ENCODE peak calls at places on chromosomes 2 and 18, in ten cellular contexts. M, H, K, X, E, W, Y, A, R and G are unnamed samples.

GRCh38 chr2:67322361-67323001 is 74.7 kb upstream of the ETAA1 start:
- DNase-seq in M (no peak), H (no peak), K (peak), X (no peak), E (no peak), W (peak), Y (peak), A (peak), R (peak), G (no peak)

GRCh38 chr2:218452079-218452478 is 33.2 kb downstream of the VIL1 start:
- DNase-seq in M (no peak), H (no peak), K (no peak), X (no peak), E (no peak), W (no peak), Y (no peak), A (no peak), R (no peak), G (no peak)

GRCh38 chr2:169415233-169415748 is 53.0 kb upstream of the LRP2 start:
- DNase-seq in M (no peak), H (no peak), K (no peak), X (no peak), E (no peak), W (no peak), Y (no peak), A (no peak), R (peak), G (no peak)

GRCh38 chr2:65350714-65351113 is 81.7 kb downstream of the SPRED2 start:
- DNase-seq in M (no peak), H (no peak), K (no peak), X (no peak), E (no peak), W (peak), Y (peak), A (no peak), R (peak), G (no peak)

GRCh38 chr2:119657486-119658145 is 21.4 kb upstream of the TMEM177 start:
- DNase-seq in M (no peak), H (no peak), K (no peak), X (no peak), E (no peak), W (no peak), Y (no peak), A (no peak), R (peak), G (no peak)

GRCh38 chr2:101578671-101579070 is 103.8 kb upstream of the RFX8 start:
- DNase-seq in M (no peak), H (no peak), K (no peak), X (no peak), E (no peak), W (no peak), Y (no peak), A (no peak), R (no peak), G (no peak)

GRCh38 chr2:214158851-214159250 is 252.0 kb upstream of the VWC2L start:
- DNase-seq in M (no peak), H (no peak), K (no peak), X (no peak), E (no peak), W (no peak), Y (no peak), A (no peak), R (no peak), G (no peak)

GRCh38 chr2:196718796-196719564 is 79.5 kb downstream of the CCDC150 start:
- DNase-seq in M (no peak), H (peak), K (no peak), X (no peak), E (no peak), W (peak), Y (peak), A (peak), R (peak), G (peak)

GRCh38 chr2:218396688-218397501 is 2.8 kb upstream of the CTDSP1 start:
- DNase-seq in M (peak), H (peak), K (peak), X (no peak), E (peak), W (peak), Y (peak), A (peak), R (peak), G (no peak)

GRCh38 chr2:19607400-19607799 is 249.0 kb upstream of the OSR1 start:
- DNase-seq in M (no peak), H (no peak), K (no peak), X (no peak), E (no peak), W (no peak), Y (no peak), A (no peak), R (no peak), G (no peak)

GRCh38 chr2:84429328-84429727 is 29.8 kb downstream of the SUCLG1 start:
- DNase-seq in M (no peak), H (no peak), K (no peak), X (no peak), E (no peak), W (no peak), Y (no peak), A (no peak), R (no peak), G (no peak)

GRCh38 chr2:217992061-217992460 is 10.7 kb downstream of the TNS1 start:
- DNase-seq in M (no peak), H (no peak), K (no peak), X (no peak), E (no peak), W (no peak), Y (no peak), A (no peak), R (no peak), G (no peak)

GRCh38 chr2:54773838-54774237 is 50.4 kb downstream of the EML6 start:
- DNase-seq in M (no peak), H (no peak), K (no peak), X (no peak), E (no peak), W (no peak), Y (no peak), A (no peak), R (no peak), G (no peak)

GRCh38 chr18:2903006-2903405 is 56.2 kb downstream of the EMILIN2 start:
- DNase-seq in M (no peak), H (no peak), K (no peak), X (no peak), E (no peak), W (no peak), Y (no peak), A (no peak), R (no peak), G (no peak)

GRCh38 chr2:238978507-238978906 is 130.6 kb downstream of the TWIST2 start:
- DNase-seq in M (no peak), H (no peak), K (no peak), X (no peak), E (no peak), W (no peak), Y (no peak), A (no peak), R (no peak), G (no peak)

GRCh38 chr2:189302274-189302948 is 122.8 kb upstream of the COL5A2 start:
- DNase-seq in M (no peak), H (no peak), K (no peak), X (no peak), E (no peak), W (no peak), Y (no peak), A (no peak), R (no peak), G (no peak)

GRCh38 chr18:76005632-76006031 is 489.4 kb downstream of the ZNF516 start:
- DNase-seq in M (no peak), H (no peak), K (peak), X (no peak), E (no peak), W (peak), Y (no peak), A (no peak), R (peak), G (no peak)

GRCh38 chr2:212956665-212957064 is 194.7 kb downstream of the IKZF2 start:
- DNase-seq in M (no peak), H (no peak), K (no peak), X (no peak), E (no peak), W (no peak), Y (no peak), A (no peak), R (no peak), G (no peak)

GRCh38 chr2:141068053-141068682 is 1062.6 kb downstream of the LRP1B start:
- DNase-seq in M (no peak), H (no peak), K (no peak), X (no peak), E (no peak), W (no peak), Y (no peak), A (no peak), R (peak), G (no peak)

GRCh38 chr18:54958711-54959625 is at the start of gene CCDC68:
- DNase-seq in M (no peak), H (no peak), K (no peak), X (no peak), E (no peak), W (peak), Y (peak), A (peak), R (no peak), G (no peak)

GRCh38 chr2:234027646-234028045 is 22.9 kb upstream of the SPP2 start:
- DNase-seq in M (no peak), H (no peak), K (no peak), X (no peak), E (no peak), W (no peak), Y (no peak), A (no peak), R (no peak), G (no peak)

GRCh38 chr2:65377556-65378307 is 54.7 kb downstream of the SPRED2 start:
- DNase-seq in M (no peak), H (peak), K (no peak), X (no peak), E (peak), W (no peak), Y (no peak), A (no peak), R (peak), G (no peak)

GRCh38 chr2:72361516-72361915 is 213.9 kb upstream of the CYP26B1 start:
- DNase-seq in M (no peak), H (no peak), K (no peak), X (no peak), E (no peak), W (no peak), Y (no peak), A (no peak), R (no peak), G (no peak)